ENCODE peak calls at places on chromosomes 6 and 20, in seven cellular contexts. One of them, this sample, is unnamed.

GRCh38 chr6:63437058-63437457 is 117.3 kb upstream of the LGSN start:
- DNase-seq in NCI-H774: no peak
- DNase-seq in neuronal stem cell: no peak
- DNase-seq in cardiac septum: no peak
- DNase-seq in posterior cingulate gyrus: no peak
- DNase-seq in GM06990: no peak
- DNase-seq in NCI-H510A treated with DMSO at 0.1 percent for 48 hours: no peak
- DNase-seq in this sample: no peak

GRCh38 chr6:134980846-134981245 is 30.9 kb upstream of the ALDH8A1 start:
- DNase-seq in NCI-H774: no peak
- DNase-seq in neuronal stem cell: no peak
- DNase-seq in cardiac septum: no peak
- DNase-seq in posterior cingulate gyrus: no peak
- DNase-seq in GM06990: no peak
- DNase-seq in NCI-H510A treated with DMSO at 0.1 percent for 48 hours: no peak
- DNase-seq in this sample: no peak

GRCh38 chr6:13013681-13014550 is 297.3 kb downstream of the PHACTR1 start:
- DNase-seq in NCI-H774: no peak
- DNase-seq in neuronal stem cell: no peak
- DNase-seq in cardiac septum: no peak
- DNase-seq in posterior cingulate gyrus: peak; percentile 21
- DNase-seq in GM06990: no peak
- DNase-seq in NCI-H510A treated with DMSO at 0.1 percent for 48 hours: no peak
- DNase-seq in this sample: no peak

GRCh38 chr6:17334265-17334664 is 53.1 kb downstream of the RBM24 start:
- DNase-seq in NCI-H774: no peak
- DNase-seq in neuronal stem cell: no peak
- DNase-seq in cardiac septum: no peak
- DNase-seq in posterior cingulate gyrus: no peak
- DNase-seq in GM06990: no peak
- DNase-seq in NCI-H510A treated with DMSO at 0.1 percent for 48 hours: no peak
- DNase-seq in this sample: no peak

GRCh38 chr6:157228421-157229218 is 94.7 kb downstream of the TMEM242 start:
- DNase-seq in NCI-H774: peak; percentile 96
- DNase-seq in neuronal stem cell: peak; percentile 39
- DNase-seq in cardiac septum: peak; percentile 68
- DNase-seq in posterior cingulate gyrus: peak; percentile 56
- DNase-seq in GM06990: no peak
- DNase-seq in NCI-H510A treated with DMSO at 0.1 percent for 48 hours: peak; percentile 76
- DNase-seq in this sample: no peak

GRCh38 chr6:165822501-165822900 is 159.5 kb upstream of the PDE10A start:
- DNase-seq in NCI-H774: no peak
- DNase-seq in neuronal stem cell: no peak
- DNase-seq in cardiac septum: no peak
- DNase-seq in posterior cingulate gyrus: no peak
- DNase-seq in GM06990: no peak
- DNase-seq in NCI-H510A treated with DMSO at 0.1 percent for 48 hours: no peak
- DNase-seq in this sample: no peak

GRCh38 chr20:57840066-57840465 is 130.3 kb upstream of the PMEPA1 start:
- DNase-seq in NCI-H774: no peak
- DNase-seq in neuronal stem cell: no peak
- DNase-seq in cardiac septum: no peak
- DNase-seq in posterior cingulate gyrus: no peak
- DNase-seq in GM06990: no peak
- DNase-seq in NCI-H510A treated with DMSO at 0.1 percent for 48 hours: no peak
- DNase-seq in this sample: no peak

GRCh38 chr6:55980627-55981211 is 105.3 kb upstream of the BMP5 start:
- DNase-seq in NCI-H774: peak; percentile 42
- DNase-seq in neuronal stem cell: peak; percentile 56
- DNase-seq in cardiac septum: no peak
- DNase-seq in posterior cingulate gyrus: no peak
- DNase-seq in GM06990: no peak
- DNase-seq in NCI-H510A treated with DMSO at 0.1 percent for 48 hours: peak; percentile 94
- DNase-seq in this sample: no peak

GRCh38 chr6:112232845-112233256 is 21.5 kb downstream of the LAMA4 start:
- DNase-seq in NCI-H774: no peak
- DNase-seq in neuronal stem cell: no peak
- DNase-seq in cardiac septum: peak; percentile 81
- DNase-seq in posterior cingulate gyrus: no peak
- DNase-seq in GM06990: no peak
- DNase-seq in NCI-H510A treated with DMSO at 0.1 percent for 48 hours: no peak
- DNase-seq in this sample: no peak

GRCh38 chr6:167731216-167731615 is 95.5 kb upstream of the AFDN start:
- DNase-seq in NCI-H774: no peak
- DNase-seq in neuronal stem cell: no peak
- DNase-seq in cardiac septum: peak; percentile 66
- DNase-seq in posterior cingulate gyrus: no peak
- DNase-seq in GM06990: no peak
- DNase-seq in NCI-H510A treated with DMSO at 0.1 percent for 48 hours: no peak
- DNase-seq in this sample: no peak

GRCh38 chr6:73074175-73074574 is 151.1 kb downstream of the KHDC1L start:
- DNase-seq in NCI-H774: no peak
- DNase-seq in neuronal stem cell: no peak
- DNase-seq in cardiac septum: no peak
- DNase-seq in posterior cingulate gyrus: no peak
- DNase-seq in GM06990: no peak
- DNase-seq in NCI-H510A treated with DMSO at 0.1 percent for 48 hours: no peak
- DNase-seq in this sample: no peak

GRCh38 chr6:1027109-1027794 is 284.6 kb upstream of the FOXQ1 start:
- DNase-seq in NCI-H774: no peak
- DNase-seq in neuronal stem cell: no peak
- DNase-seq in cardiac septum: no peak
- DNase-seq in posterior cingulate gyrus: no peak
- DNase-seq in GM06990: no peak
- DNase-seq in NCI-H510A treated with DMSO at 0.1 percent for 48 hours: no peak
- DNase-seq in this sample: peak; percentile 55

GRCh38 chr6:122033564-122034181 is 365.8 kb upstream of the HSF2 start:
- DNase-seq in NCI-H774: peak; percentile 83
- DNase-seq in neuronal stem cell: peak; percentile 54
- DNase-seq in cardiac septum: no peak
- DNase-seq in posterior cingulate gyrus: no peak
- DNase-seq in GM06990: no peak
- DNase-seq in NCI-H510A treated with DMSO at 0.1 percent for 48 hours: peak; percentile 61
- DNase-seq in this sample: no peak

GRCh38 chr20:8853805-8854338 is 215.0 kb upstream of the PLCB4 start:
- DNase-seq in NCI-H774: peak; percentile 31
- DNase-seq in neuronal stem cell: peak; percentile 76
- DNase-seq in cardiac septum: no peak
- DNase-seq in posterior cingulate gyrus: peak; percentile 12
- DNase-seq in GM06990: no peak
- DNase-seq in NCI-H510A treated with DMSO at 0.1 percent for 48 hours: peak; percentile 91
- DNase-seq in this sample: no peak

GRCh38 chr6:14915888-14916832 is 329.7 kb upstream of the JARID2 start:
- DNase-seq in NCI-H774: no peak
- DNase-seq in neuronal stem cell: no peak
- DNase-seq in cardiac septum: no peak
- DNase-seq in posterior cingulate gyrus: no peak
- DNase-seq in GM06990: no peak
- DNase-seq in NCI-H510A treated with DMSO at 0.1 percent for 48 hours: no peak
- DNase-seq in this sample: no peak

GRCh38 chr6:138377844-138378243 is at the start of gene SMIM28:
- DNase-seq in NCI-H774: no peak
- DNase-seq in neuronal stem cell: no peak
- DNase-seq in cardiac septum: no peak
- DNase-seq in posterior cingulate gyrus: no peak
- DNase-seq in GM06990: no peak
- DNase-seq in NCI-H510A treated with DMSO at 0.1 percent for 48 hours: peak; percentile 35
- DNase-seq in this sample: no peak

GRCh38 chr6:107634147-107635057 is 144.5 kb downstream of the SOBP start:
- DNase-seq in NCI-H774: no peak
- DNase-seq in neuronal stem cell: no peak
- DNase-seq in cardiac septum: no peak
- DNase-seq in posterior cingulate gyrus: no peak
- DNase-seq in GM06990: no peak
- DNase-seq in NCI-H510A treated with DMSO at 0.1 percent for 48 hours: no peak
- DNase-seq in this sample: no peak

GRCh38 chr20:56443654-56444540 is 24.5 kb upstream of the RTF2 start:
- DNase-seq in NCI-H774: no peak
- DNase-seq in neuronal stem cell: no peak
- DNase-seq in cardiac septum: no peak
- DNase-seq in posterior cingulate gyrus: no peak
- DNase-seq in GM06990: no peak
- DNase-seq in NCI-H510A treated with DMSO at 0.1 percent for 48 hours: no peak
- DNase-seq in this sample: no peak

GRCh38 chr6:44456070-44456965 is 68.8 kb downstream of the CDC5L start:
- DNase-seq in NCI-H774: peak; percentile 30
- DNase-seq in neuronal stem cell: peak; percentile 21
- DNase-seq in cardiac septum: no peak
- DNase-seq in posterior cingulate gyrus: no peak
- DNase-seq in GM06990: peak; percentile 23
- DNase-seq in NCI-H510A treated with DMSO at 0.1 percent for 48 hours: peak; percentile 60
- DNase-seq in this sample: no peak

GRCh38 chr20:61513124-61514017 is 261.3 kb downstream of the CDH4 start:
- DNase-seq in NCI-H774: no peak
- DNase-seq in neuronal stem cell: no peak
- DNase-seq in cardiac septum: no peak
- DNase-seq in posterior cingulate gyrus: no peak
- DNase-seq in GM06990: no peak
- DNase-seq in NCI-H510A treated with DMSO at 0.1 percent for 48 hours: no peak
- DNase-seq in this sample: no peak

GRCh38 chr20:38843346-38843745 is 37.8 kb downstream of the PPP1R16B start:
- DNase-seq in NCI-H774: no peak
- DNase-seq in neuronal stem cell: no peak
- DNase-seq in cardiac septum: no peak
- DNase-seq in posterior cingulate gyrus: no peak
- DNase-seq in GM06990: no peak
- DNase-seq in NCI-H510A treated with DMSO at 0.1 percent for 48 hours: no peak
- DNase-seq in this sample: no peak

GRCh38 chr6:15285682-15286294 is 39.9 kb downstream of the JARID2 start:
- DNase-seq in NCI-H774: no peak
- DNase-seq in neuronal stem cell: no peak
- DNase-seq in cardiac septum: no peak
- DNase-seq in posterior cingulate gyrus: no peak
- DNase-seq in GM06990: no peak
- DNase-seq in NCI-H510A treated with DMSO at 0.1 percent for 48 hours: no peak
- DNase-seq in this sample: no peak

GRCh38 chr6:109454483-109455160 is 950 bp downstream of the MICAL1 start:
- DNase-seq in NCI-H774: no peak
- DNase-seq in neuronal stem cell: no peak
- DNase-seq in cardiac septum: no peak
- DNase-seq in posterior cingulate gyrus: peak; percentile 33
- DNase-seq in GM06990: peak; percentile 76
- DNase-seq in NCI-H510A treated with DMSO at 0.1 percent for 48 hours: no peak
- DNase-seq in this sample: no peak